ENCODE peak calls at places on chromosomes 5 and 9, in seven cellular contexts. One of them, this sample, is unnamed.

GRCh38 chr9:1048853-1049252 is 1.3 kb upstream of the DMRT2 start:
- DNase-seq in heart right ventricle: no peak
- DNase-seq in fibroblast of lung: no peak
- DNase-seq in fibroblast of the aortic adventitia: no peak
- DNase-seq in NB4: no peak
- DNase-seq in tibial artery: no peak
- DNase-seq in neural crest cell: no peak
- DNase-seq in this sample: no peak

GRCh38 chr5:159316519-159317383 is 13.5 kb downstream of the IL12B start:
- DNase-seq in fibroblast of lung: peak
- DNase-seq in tibial artery: peak
- DNase-seq in heart right ventricle: peak
- DNase-seq in neural crest cell: peak
- DNase-seq in NB4: peak
- DNase-seq in fibroblast of the aortic adventitia: peak
- DNase-seq in this sample: peak

GRCh38 chr9:78314953-78315870 is 18.3 kb downstream of the PSAT1 start:
- DNase-seq in neural crest cell: no peak
- DNase-seq in fibroblast of lung: peak
- DNase-seq in NB4: no peak
- DNase-seq in tibial artery: no peak
- DNase-seq in fibroblast of the aortic adventitia: peak
- DNase-seq in heart right ventricle: no peak
- DNase-seq in this sample: peak

GRCh38 chr9:36913393-36914211 is 120.5 kb downstream of the PAX5 start:
- DNase-seq in heart right ventricle: no peak
- DNase-seq in fibroblast of the aortic adventitia: no peak
- DNase-seq in fibroblast of lung: no peak
- DNase-seq in tibial artery: no peak
- DNase-seq in NB4: no peak
- DNase-seq in neural crest cell: no peak
- DNase-seq in this sample: no peak

GRCh38 chr5:178312900-178313299 is 80.3 kb upstream of the PHYKPL start:
- DNase-seq in tibial artery: no peak
- DNase-seq in neural crest cell: no peak
- DNase-seq in NB4: peak
- DNase-seq in fibroblast of lung: no peak
- DNase-seq in heart right ventricle: peak
- DNase-seq in fibroblast of the aortic adventitia: no peak
- DNase-seq in this sample: no peak

GRCh38 chr5:149152317-149152746 is 11.0 kb downstream of the ABLIM3 start:
- DNase-seq in tibial artery: no peak
- DNase-seq in fibroblast of the aortic adventitia: peak
- DNase-seq in NB4: no peak
- DNase-seq in neural crest cell: no peak
- DNase-seq in heart right ventricle: no peak
- DNase-seq in fibroblast of lung: peak
- DNase-seq in this sample: no peak

GRCh38 chr9:4315582-4316215 is 15.8 kb upstream of the GLIS3 start:
- DNase-seq in tibial artery: peak
- DNase-seq in neural crest cell: peak
- DNase-seq in fibroblast of the aortic adventitia: peak
- DNase-seq in NB4: peak
- DNase-seq in heart right ventricle: peak
- DNase-seq in fibroblast of lung: peak
- DNase-seq in this sample: no peak

GRCh38 chr9:94675008-94675841 is 35.9 kb upstream of the FBP1 start:
- DNase-seq in heart right ventricle: no peak
- DNase-seq in NB4: no peak
- DNase-seq in tibial artery: no peak
- DNase-seq in fibroblast of the aortic adventitia: peak
- DNase-seq in fibroblast of lung: peak
- DNase-seq in neural crest cell: no peak
- DNase-seq in this sample: peak

GRCh38 chr9:76018244-76018643 is 127.8 kb downstream of the PCSK5 start:
- DNase-seq in NB4: no peak
- DNase-seq in heart right ventricle: no peak
- DNase-seq in fibroblast of lung: no peak
- DNase-seq in tibial artery: no peak
- DNase-seq in fibroblast of the aortic adventitia: no peak
- DNase-seq in neural crest cell: no peak
- DNase-seq in this sample: no peak

GRCh38 chr5:173472784-173473278 is 143.6 kb downstream of the BOD1 start:
- DNase-seq in NB4: no peak
- DNase-seq in neural crest cell: no peak
- DNase-seq in heart right ventricle: no peak
- DNase-seq in fibroblast of the aortic adventitia: peak
- DNase-seq in fibroblast of lung: peak
- DNase-seq in tibial artery: peak
- DNase-seq in this sample: no peak

GRCh38 chr5:174246743-174247142 is 201.2 kb downstream of the NSG2 start:
- DNase-seq in fibroblast of the aortic adventitia: no peak
- DNase-seq in heart right ventricle: no peak
- DNase-seq in fibroblast of lung: no peak
- DNase-seq in neural crest cell: no peak
- DNase-seq in NB4: no peak
- DNase-seq in tibial artery: no peak
- DNase-seq in this sample: no peak

DNA sequence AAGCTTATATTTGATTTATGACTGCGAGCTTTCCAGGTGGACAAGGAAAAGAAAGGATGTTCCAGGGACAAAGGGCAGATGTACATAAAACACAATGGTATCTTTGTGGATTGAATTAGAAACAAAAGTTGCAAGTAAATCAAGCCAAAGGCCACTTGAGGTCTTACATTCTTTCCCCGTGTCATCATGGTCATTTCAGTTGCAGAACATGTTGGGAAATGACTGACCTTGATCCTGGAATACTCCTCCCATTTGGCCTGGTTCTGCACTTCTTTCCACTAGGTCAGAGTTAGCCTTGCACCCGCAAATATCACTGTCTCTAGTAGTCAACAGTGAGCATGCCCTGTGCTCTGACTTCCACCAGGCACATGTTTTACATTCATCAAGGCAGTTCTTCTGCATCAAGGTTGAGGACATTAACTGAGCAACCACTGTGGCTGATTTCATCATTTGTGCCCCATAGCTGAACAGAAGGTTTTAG is 1161.6 kb upstream of the DMAC1 start:
- DNase-seq in neural crest cell: no peak
- DNase-seq in tibial artery: peak
- DNase-seq in fibroblast of the aortic adventitia: no peak
- DNase-seq in NB4: no peak
- DNase-seq in heart right ventricle: peak
- DNase-seq in fibroblast of lung: no peak
- DNase-seq in this sample: no peak
- TF ChIP-seq CTCF in neural crest cell: no peak
- TF ChIP-seq CTCF in tibial artery: no peak
- TF ChIP-seq CTCF in fibroblast of the aortic adventitia: no peak
- TF ChIP-seq CTCF in NB4: no peak
- TF ChIP-seq CTCF in heart right ventricle: no peak
- TF ChIP-seq CTCF in fibroblast of lung: no peak
- TF ChIP-seq CTCF in this sample: no peak

GRCh38 chr5:155546075-155546474 is 532.5 kb downstream of the KIF4B start:
- DNase-seq in NB4: no peak
- DNase-seq in neural crest cell: no peak
- DNase-seq in tibial artery: no peak
- DNase-seq in fibroblast of lung: no peak
- DNase-seq in heart right ventricle: no peak
- DNase-seq in fibroblast of the aortic adventitia: no peak
- DNase-seq in this sample: no peak
- TF ChIP-seq CTCF in NB4: no peak
- TF ChIP-seq CTCF in neural crest cell: no peak
- TF ChIP-seq CTCF in tibial artery: no peak
- TF ChIP-seq CTCF in fibroblast of lung: no peak
- TF ChIP-seq CTCF in heart right ventricle: no peak
- TF ChIP-seq CTCF in fibroblast of the aortic adventitia: no peak
- TF ChIP-seq CTCF in this sample: no peak

DNA sequence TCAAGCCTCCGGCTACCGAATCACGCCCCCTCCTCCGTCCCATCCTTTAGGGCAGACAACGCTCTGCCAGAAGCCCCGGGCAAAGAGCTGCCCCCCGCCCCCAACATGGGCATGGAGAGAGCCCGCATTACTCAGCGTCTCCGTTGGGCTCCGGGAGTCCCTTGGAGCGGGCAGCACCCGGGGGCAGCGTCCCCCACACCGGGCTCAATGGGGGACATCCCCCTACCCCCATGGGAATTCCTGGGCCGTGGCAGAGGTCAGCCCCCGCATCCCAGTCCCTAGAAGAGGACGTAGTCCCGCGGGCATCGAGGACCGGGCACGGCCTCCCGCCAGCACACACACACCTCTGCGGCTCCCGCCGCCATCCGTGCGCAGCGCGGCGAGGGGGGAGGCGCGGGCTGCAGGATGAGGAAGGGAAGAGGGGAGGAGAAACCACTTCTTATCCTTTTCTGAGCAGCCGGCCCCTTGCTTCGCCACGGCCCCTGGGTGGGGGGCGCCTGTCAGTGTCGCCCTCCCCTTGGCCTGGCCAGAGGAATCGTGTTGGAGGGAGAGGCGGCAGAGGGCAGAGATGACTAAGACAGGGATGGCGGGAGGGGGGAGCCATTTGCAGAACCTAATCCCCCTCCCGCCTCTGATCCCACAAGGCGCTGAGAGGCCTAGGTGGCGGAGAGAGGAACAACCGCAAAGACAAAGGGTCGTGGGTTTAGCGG is 818 bp downstream of the DNM1 start:
- DNase-seq in tibial artery: peak
- DNase-seq in heart right ventricle: no peak
- DNase-seq in fibroblast of the aortic adventitia: peak
- DNase-seq in fibroblast of lung: peak
- DNase-seq in NB4: peak
- DNase-seq in neural crest cell: peak
- DNase-seq in this sample: no peak
- TF ChIP-seq CTCF in tibial artery: no peak
- TF ChIP-seq CTCF in heart right ventricle: no peak
- TF ChIP-seq CTCF in fibroblast of the aortic adventitia: no peak
- TF ChIP-seq CTCF in fibroblast of lung: no peak
- TF ChIP-seq CTCF in NB4: no peak
- TF ChIP-seq CTCF in neural crest cell: no peak
- TF ChIP-seq CTCF in this sample: no peak

DNA sequence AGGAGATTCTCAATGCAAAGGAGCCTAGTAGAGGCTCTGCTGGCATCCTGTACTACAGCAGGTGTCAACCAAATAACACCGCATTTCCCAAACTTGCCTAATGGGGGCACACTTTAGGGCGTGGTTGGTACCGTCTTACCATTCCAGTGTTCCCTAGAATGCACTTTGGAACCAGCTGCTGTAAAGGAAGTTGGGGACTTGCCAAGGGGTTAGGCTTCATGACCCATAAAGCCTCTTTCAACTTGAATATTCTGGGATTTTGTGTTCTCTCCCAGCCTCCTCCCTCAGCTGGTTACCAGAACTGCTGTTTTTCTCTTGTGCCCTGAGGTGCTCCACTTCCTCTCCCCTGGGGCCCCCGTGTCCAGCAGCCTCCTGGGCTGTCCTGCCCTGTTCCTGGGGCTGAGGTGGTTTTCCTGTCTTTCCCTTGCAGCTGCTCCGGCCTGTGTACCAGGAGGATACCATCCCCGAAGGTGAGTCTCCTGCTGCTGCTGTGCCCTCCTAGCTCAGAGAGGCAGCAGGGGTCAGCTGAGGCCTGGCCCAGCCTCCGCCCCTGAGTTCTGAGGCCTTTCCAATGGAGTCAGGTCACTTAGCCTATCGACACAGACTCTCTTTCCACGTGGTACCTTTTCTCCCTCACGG is 44.7 kb downstream of the RGS3 start:
- DNase-seq in fibroblast of the aortic adventitia: peak
- DNase-seq in neural crest cell: no peak
- DNase-seq in fibroblast of lung: no peak
- DNase-seq in tibial artery: no peak
- DNase-seq in heart right ventricle: no peak
- DNase-seq in NB4: peak
- DNase-seq in this sample: no peak
- TF ChIP-seq CTCF in fibroblast of the aortic adventitia: no peak
- TF ChIP-seq CTCF in neural crest cell: peak
- TF ChIP-seq CTCF in fibroblast of lung: no peak
- TF ChIP-seq CTCF in tibial artery: no peak
- TF ChIP-seq CTCF in heart right ventricle: no peak
- TF ChIP-seq CTCF in NB4: no peak
- TF ChIP-seq CTCF in this sample: no peak

DNA sequence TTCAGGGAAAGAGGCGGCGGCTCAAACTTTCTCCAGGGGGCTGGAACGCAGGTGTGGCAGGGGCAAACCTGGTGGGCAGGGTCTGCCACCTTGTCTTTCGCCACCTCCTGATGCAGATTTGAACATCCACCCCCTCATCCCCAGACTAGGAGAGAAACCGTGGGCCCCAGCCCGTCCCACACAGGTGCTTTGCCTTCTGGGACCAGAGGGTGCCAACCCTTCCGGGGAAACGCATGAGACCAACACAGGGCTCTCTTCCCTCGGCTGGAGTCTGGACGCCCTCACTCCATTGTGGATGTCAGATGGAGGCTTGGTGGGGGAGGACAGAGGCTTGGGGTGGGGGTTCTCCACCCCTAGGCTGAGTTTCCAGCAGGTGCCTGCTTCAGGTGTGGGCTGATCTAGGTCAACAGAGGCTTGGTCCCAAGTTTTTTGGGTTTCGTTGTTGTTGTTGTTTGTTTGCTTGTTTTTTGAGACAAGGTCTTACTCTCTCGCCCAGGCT is 9.6 kb downstream of the C9orf50 start:
- DNase-seq in heart right ventricle: no peak
- DNase-seq in neural crest cell: no peak
- DNase-seq in NB4: no peak
- DNase-seq in tibial artery: no peak
- DNase-seq in fibroblast of lung: no peak
- DNase-seq in fibroblast of the aortic adventitia: no peak
- DNase-seq in this sample: no peak
- TF ChIP-seq CTCF in heart right ventricle: no peak
- TF ChIP-seq CTCF in neural crest cell: no peak
- TF ChIP-seq CTCF in NB4: no peak
- TF ChIP-seq CTCF in tibial artery: no peak
- TF ChIP-seq CTCF in fibroblast of lung: no peak
- TF ChIP-seq CTCF in fibroblast of the aortic adventitia: no peak
- TF ChIP-seq CTCF in this sample: no peak

DNA sequence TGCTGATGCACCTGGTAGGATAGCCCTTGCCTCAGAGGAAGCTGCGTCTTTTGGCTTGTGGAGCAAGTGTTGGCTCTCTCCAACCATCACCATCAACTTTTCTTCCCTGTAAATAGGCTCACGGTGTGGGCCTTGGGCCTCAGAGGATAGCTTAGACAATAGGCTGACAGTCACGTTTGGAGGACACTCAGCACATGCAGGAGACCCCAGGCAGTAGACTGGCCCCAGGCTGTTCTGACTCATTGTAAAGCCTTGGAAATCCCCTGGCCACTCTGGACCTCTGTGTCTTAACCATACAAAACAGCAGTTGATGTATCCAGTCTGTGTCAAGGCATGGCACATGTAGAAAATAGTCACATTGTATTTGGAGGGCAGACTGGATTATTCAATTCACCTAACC is 18.6 kb downstream of the CD74 start:
- DNase-seq in neural crest cell: no peak
- DNase-seq in NB4: no peak
- DNase-seq in tibial artery: no peak
- DNase-seq in heart right ventricle: no peak
- DNase-seq in fibroblast of the aortic adventitia: no peak
- DNase-seq in fibroblast of lung: peak
- DNase-seq in this sample: no peak
- TF ChIP-seq CTCF in neural crest cell: no peak
- TF ChIP-seq CTCF in NB4: no peak
- TF ChIP-seq CTCF in tibial artery: no peak
- TF ChIP-seq CTCF in heart right ventricle: no peak
- TF ChIP-seq CTCF in fibroblast of the aortic adventitia: no peak
- TF ChIP-seq CTCF in fibroblast of lung: no peak
- TF ChIP-seq CTCF in this sample: no peak

This sample was measured in astrocyte of the cerebellum.